ENCODE peak calls at places on chromosome 13, in five cellular contexts. B is naive thymus-derived CD8-positive, alpha-beta T cell; Z is left colon; K is type B pancreatic cell; H is RWPE1. P is an unnamed sample.

GRCh38 chr13:75687145-75687763 is 51.1 kb downstream of the LMO7 start:
- DNase-seq in B (no peak), Z (no peak), K (no peak), H (no peak), P (no peak)

GRCh38 chr13:110108348-110109139 is 198.4 kb downstream of the COL4A1 start:
- DNase-seq in B (no peak), Z (peak; percentile 38), K (no peak), H (peak; percentile 88), P (peak; percentile 92)

GRCh38 chr13:20664304-20664703 is 39.2 kb upstream of the IL17D start:
- DNase-seq in B (no peak), Z (no peak), K (no peak), H (no peak), P (no peak)

GRCh38 chr13:113013303-113013702 is 44.3 kb downstream of the MCF2L start:
- DNase-seq in B (no peak), Z (no peak), K (no peak), H (no peak), P (no peak)

GRCh38 chr13:94710081-94710809 is 2.1 kb downstream of the SOX21 start:
- DNase-seq in B (no peak), Z (no peak), K (no peak), H (no peak), P (peak; percentile 15)

GRCh38 chr13:85990397-85990796 is 191.2 kb upstream of the SLITRK6 start:
- DNase-seq in B (no peak), Z (no peak), K (no peak), H (no peak), P (no peak)

GRCh38 chr13:30932481-30933333 is at the start of gene TEX26:
- DNase-seq in B (no peak), Z (no peak), K (no peak), H (no peak), P (no peak)

GRCh38 chr13:74978596-74978995 is 503.4 kb downstream of the TBC1D4 start:
- DNase-seq in B (no peak), Z (no peak), K (no peak), H (no peak), P (no peak)

GRCh38 chr13:35994131-35994966 is 136.8 kb downstream of the DCLK1 start:
- DNase-seq in B (no peak), Z (no peak), K (no peak), H (peak; percentile 84), P (no peak)

GRCh38 chr13:80862466-80862865 is 521.5 kb upstream of the SPRY2 start:
- DNase-seq in B (no peak), Z (no peak), K (no peak), H (no peak), P (no peak)

GRCh38 chr13:28000567-28000966 is 12.1 kb upstream of the URAD start:
- DNase-seq in B (no peak), Z (no peak), K (no peak), H (no peak), P (no peak)

GRCh38 chr13:77386046-77386445 is 59.2 kb upstream of the MYCBP2 start:
- DNase-seq in B (no peak), Z (no peak), K (no peak), H (no peak), P (no peak)

GRCh38 chr13:24212674-24213073 is 52.2 kb downstream of the SPATA13 start:
- DNase-seq in B (no peak), Z (no peak), K (no peak), H (no peak), P (no peak)

GRCh38 chr13:83168575-83168974 is 713.7 kb downstream of the SLITRK1 start:
- DNase-seq in B (no peak), Z (no peak), K (no peak), H (no peak), P (no peak)

GRCh38 chr13:29887651-29888050 is 37.2 kb upstream of the UBL3 start:
- DNase-seq in B (no peak), Z (no peak), K (no peak), H (no peak), P (no peak)

GRCh38 chr13:33633701-33634525 is 184.0 kb upstream of the RFC3 start:
- DNase-seq in B (no peak), Z (no peak), K (no peak), H (peak; percentile 95), P (no peak)